ENCODE peak calls at places on chromosome 11, in seven cellular contexts. U is HEK293T, V is HepG2, A is K562, P is GM12878, Z is HCT116, F is H1. B is an unnamed sample.

GRCh38 chr11:110454609-110455008 is 24.9 kb downstream of the FDX1 start:
- DNase-seq in Z (no peak), V (no peak), A (no peak), P (no peak), F (no peak), U (no peak), B (no peak)

GRCh38 chr11:73981051-73981805 is 1.4 kb downstream of the UCP2 start:
- DNase-seq in U (no peak), F (no peak), V (no peak), P (no peak), Z (no peak), A (no peak), B (no peak)

GRCh38 chr11:111406589-111406988 is 27.5 kb upstream of the POU2AF1 start:
- DNase-seq in A (no peak), P (no peak), V (no peak), F (no peak), Z (no peak), U (no peak), B (no peak)

GRCh38 chr11:91981995-91982394 is 242.6 kb upstream of the FAT3 start:
- DNase-seq in A (no peak), P (no peak), V (no peak), F (no peak), Z (no peak), U (no peak), B (no peak)

GRCh38 chr11:116217006-116217405 is 555.8 kb downstream of the BUD13 start:
- DNase-seq in U (peak), V (peak), P (no peak), F (no peak), A (peak), Z (peak), B (peak)

GRCh38 chr11:76691655-76692054 is 21.1 kb upstream of the LRRC32 start:
- DNase-seq in U (no peak), Z (no peak), F (no peak), P (no peak), V (no peak), A (no peak), B (no peak)

GRCh38 chr11:107689317-107690202 is 22.3 kb downstream of the SLN start:
- DNase-seq in F (peak), V (peak), A (peak), P (no peak), Z (peak), U (peak), B (peak)

GRCh38 chr11:7600205-7600775 is 73.0 kb downstream of the CYB5R2 start:
- DNase-seq in A (no peak), U (no peak), V (peak), Z (peak), F (no peak), P (no peak), B (no peak)

GRCh38 chr11:12005476-12005875 is 3.0 kb downstream of the DKK3 start:
- DNase-seq in F (no peak), U (no peak), V (no peak), Z (no peak), A (no peak), P (no peak), B (no peak)

GRCh38 chr11:49208006-49208721 is at the start of gene FOLH1:
- DNase-seq in P (no peak), F (peak), A (peak), Z (no peak), U (peak), V (no peak), B (no peak)

GRCh38 chr11:96102664-96103068 is 178.8 kb upstream of the MTMR2 start:
- DNase-seq in F (no peak), Z (no peak), U (no peak), V (no peak), P (no peak), A (no peak), B (no peak)

GRCh38 chr11:1988667-1989317 is 8.8 kb downstream of the H19 start:
- DNase-seq in F (peak), A (no peak), V (peak), P (no peak), Z (no peak), U (no peak), B (no peak)

GRCh38 chr11:18243783-18244362 is 4.6 kb downstream of the SAA2 start:
- DNase-seq in A (peak), U (peak), V (peak), F (peak), Z (peak), P (peak), B (peak)

GRCh38 chr11:114477946-114478537 is 38.8 kb downstream of the REXO2 start:
- DNase-seq in A (no peak), Z (no peak), F (no peak), U (no peak), V (no peak), P (no peak), B (no peak)

GRCh38 chr11:130403967-130404366 is 24.4 kb downstream of the ADAMTS8 start:
- DNase-seq in Z (no peak), A (no peak), U (no peak), P (no peak), F (peak), V (no peak), B (peak)

GRCh38 chr11:96156379-96156722 is 186.6 kb downstream of the MAML2 start:
- DNase-seq in P (no peak), A (no peak), V (no peak), F (no peak), U (no peak), Z (no peak), B (no peak)

GRCh38 chr11:76785513-76785912 is 2.4 kb downstream of the TSKU start:
- DNase-seq in Z (no peak), P (no peak), U (no peak), F (no peak), A (no peak), V (no peak), B (no peak)

GRCh38 chr11:77214557-77214956 is 86.5 kb downstream of the MYO7A start:
- DNase-seq in P (no peak), V (no peak), A (no peak), U (no peak), Z (no peak), F (no peak), B (no peak)

GRCh38 chr11:72100009-72100408 is 3.1 kb downstream of the LAMTOR1 start:
- DNase-seq in U (no peak), Z (no peak), P (no peak), F (no peak), V (no peak), A (no peak), B (no peak)

GRCh38 chr11:77457340-77457739 is 16.6 kb downstream of the PAK1 start:
- DNase-seq in V (no peak), A (no peak), Z (no peak), F (no peak), P (no peak), U (no peak), B (no peak)

GRCh38 chr11:113189909-113190667 is 124.3 kb upstream of the TTC12 start:
- DNase-seq in V (no peak), F (no peak), U (no peak), Z (no peak), P (no peak), A (peak), B (no peak)

GRCh38 chr11:124814739-124815138 is 14.5 kb upstream of the MSANTD2 start:
- DNase-seq in A (no peak), U (no peak), P (no peak), V (no peak), Z (no peak), F (no peak), B (no peak)

GRCh38 chr11:113238721-113239120 is 75.7 kb upstream of the TTC12 start:
- DNase-seq in V (no peak), P (no peak), F (no peak), A (no peak), Z (no peak), U (no peak), B (no peak)

GRCh38 chr11:102800774-102801173 is 2.8 kb upstream of the MMP1 start:
- DNase-seq in A (no peak), U (no peak), F (no peak), Z (no peak), P (no peak), V (no peak), B (no peak)

GRCh38 chr11:102260241-102260640 is 57.0 kb upstream of the BIRC3 start:
- DNase-seq in A (no peak), P (no peak), F (no peak), Z (no peak), U (no peak), V (no peak), B (no peak)

GRCh38 chr11:20025331-20025840 is 134.9 kb downstream of the DBX1 start:
- DNase-seq in V (no peak), F (no peak), P (no peak), Z (no peak), A (no peak), U (no peak), B (no peak)

GRCh38 chr11:67274768-67275605 is 8.7 kb downstream of the GRK2 start:
- DNase-seq in U (no peak), V (no peak), A (no peak), F (no peak), P (no peak), Z (no peak), B (peak)

GRCh38 chr11:131609317-131609716 is 238.9 kb downstream of the NTM start:
- DNase-seq in P (no peak), F (no peak), U (no peak), V (no peak), A (no peak), Z (no peak), B (no peak)

GRCh38 chr11:72239296-72239848 is 4.6 kb downstream of the PHOX2A start:
- DNase-seq in V (no peak), U (no peak), A (no peak), F (peak), Z (no peak), P (no peak), B (peak)

DNA sequence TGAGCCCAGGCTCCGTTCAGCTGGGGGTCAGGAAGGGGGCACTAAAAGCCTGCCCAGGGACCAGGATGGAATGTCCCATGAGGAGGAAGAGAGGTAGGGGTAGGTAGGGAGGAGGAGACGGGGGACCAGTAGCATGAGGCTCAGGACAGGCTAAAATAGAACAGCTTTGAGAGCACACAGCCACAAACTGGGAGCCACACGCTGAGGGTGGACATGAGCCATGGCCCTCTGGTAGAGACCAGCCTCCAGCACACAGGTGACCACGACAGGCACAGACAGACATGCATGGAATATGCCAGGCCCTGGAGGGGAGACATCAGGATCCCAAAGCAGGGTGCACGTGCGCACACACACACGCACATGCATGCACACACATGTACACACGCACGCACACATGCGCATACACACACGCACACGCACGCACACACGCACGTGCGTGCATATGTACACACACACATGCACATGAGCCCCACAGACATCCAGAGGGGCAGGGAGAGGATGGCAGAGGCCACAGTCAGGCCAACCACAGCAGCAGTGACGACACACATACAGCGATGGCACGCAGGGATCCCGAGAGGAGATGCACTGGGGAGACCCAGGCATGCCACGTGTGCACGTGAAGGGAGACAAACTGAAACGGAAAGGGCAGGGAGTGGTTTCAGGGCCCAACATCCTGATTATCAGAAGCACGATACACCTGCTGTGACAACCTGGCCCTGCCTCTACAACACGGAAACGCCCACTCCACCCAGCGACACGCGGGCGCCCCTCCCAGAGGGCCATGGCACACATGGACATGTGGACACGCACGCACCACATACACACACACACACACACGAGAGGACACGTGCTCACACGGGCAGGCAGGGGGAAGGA is 25.7 kb downstream of the LRRC10B start:
- DNase-seq in A (no peak), P (no peak), V (no peak), U (no peak), F (no peak), Z (no peak), B (no peak)
- TF ChIP-seq SP1 in A (no peak), P (no peak), V (no peak), U (no peak), F (no peak), Z (no peak), B (no peak)

GRCh38 chr11:16739326-16739875 is 954 bp downstream of the C11orf58 start:
- DNase-seq in P (no peak), Z (no peak), A (no peak), F (no peak), V (no peak), U (peak), B (no peak)
- TF ChIP-seq SP1 in P (no peak), Z (no peak), A (no peak), F (no peak), V (no peak), U (no peak), B (no peak)

GRCh38 chr11:33999393-33999792 is 52.1 kb upstream of the CAPRIN1 start:
- DNase-seq in A (no peak), Z (no peak), P (no peak), V (no peak), F (no peak), U (no peak), B (no peak)

GRCh38 chr11:34002420-34002819 is 49.1 kb upstream of the CAPRIN1 start:
- DNase-seq in Z (no peak), A (no peak), P (no peak), V (no peak), U (no peak), F (no peak), B (no peak)

DNA sequence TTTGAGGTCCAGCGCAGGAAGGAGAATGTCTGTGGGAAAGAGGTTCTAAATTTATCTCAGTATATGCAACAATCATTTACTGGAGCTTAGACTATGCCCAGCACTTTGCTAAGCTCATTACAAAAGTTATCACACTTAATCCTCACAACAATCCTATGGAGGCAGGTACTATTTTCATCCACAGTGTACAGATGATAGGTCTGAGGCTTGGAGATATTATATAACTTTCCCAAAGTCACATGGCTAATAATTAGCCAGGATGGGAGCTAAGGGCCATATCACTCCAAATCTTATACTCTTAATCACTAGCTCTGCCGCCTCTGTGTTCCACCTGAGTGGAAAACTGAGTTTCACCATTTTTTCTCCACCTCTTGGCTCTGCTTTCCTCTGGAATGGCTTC is 47.3 kb upstream of the CAPRIN1 start:
- DNase-seq in V (no peak), A (no peak), P (no peak), Z (no peak), F (no peak), U (no peak), B (no peak)
- TF ChIP-seq SP1 in V (no peak), A (no peak), P (no peak), Z (no peak), F (no peak), U (no peak), B (no peak)

GRCh38 chr11:93403930-93404329 is 73.4 kb downstream of the DEUP1 start:
- DNase-seq in F (no peak), U (no peak), Z (no peak), A (no peak), P (no peak), V (no peak), B (no peak)

GRCh38 chr11:93411705-93412104 is 81.2 kb downstream of the DEUP1 start:
- DNase-seq in U (no peak), V (no peak), A (no peak), P (no peak), F (no peak), Z (no peak), B (no peak)

DNA sequence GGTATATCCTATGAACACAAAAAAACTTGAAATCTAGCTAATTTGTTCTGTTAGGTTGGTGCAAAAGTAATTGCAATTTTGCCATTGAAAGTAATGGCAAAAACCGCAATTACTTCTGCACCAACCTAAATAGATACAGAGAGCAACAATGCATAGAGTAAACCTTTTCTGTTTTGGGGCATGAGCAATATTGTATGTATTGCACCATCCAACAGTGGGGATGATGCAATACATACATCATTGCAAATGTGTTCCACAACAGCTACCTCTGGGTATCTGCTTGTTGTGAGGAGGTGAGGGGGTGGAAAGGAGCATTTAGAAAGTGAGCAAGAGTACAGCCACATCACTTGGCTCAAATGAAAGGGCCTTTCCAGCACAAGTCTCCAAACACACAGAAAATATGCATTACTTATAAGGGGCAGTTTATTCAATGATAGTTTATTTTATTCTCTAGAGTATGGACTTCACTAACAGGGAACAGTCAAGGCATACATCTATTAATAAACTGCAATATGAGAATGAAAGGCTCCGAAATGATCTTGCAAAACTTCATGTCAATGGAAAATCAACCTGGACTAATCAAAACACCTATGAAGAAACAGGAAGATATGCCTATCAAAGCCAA is 77.3 kb downstream of the DEUP1 start:
- DNase-seq in P (no peak), F (no peak), A (peak), V (no peak), Z (no peak), U (no peak), B (no peak)
- TF ChIP-seq SP1 in P (no peak), F (no peak), A (no peak), V (no peak), Z (no peak), U (no peak), B (no peak)

DNA sequence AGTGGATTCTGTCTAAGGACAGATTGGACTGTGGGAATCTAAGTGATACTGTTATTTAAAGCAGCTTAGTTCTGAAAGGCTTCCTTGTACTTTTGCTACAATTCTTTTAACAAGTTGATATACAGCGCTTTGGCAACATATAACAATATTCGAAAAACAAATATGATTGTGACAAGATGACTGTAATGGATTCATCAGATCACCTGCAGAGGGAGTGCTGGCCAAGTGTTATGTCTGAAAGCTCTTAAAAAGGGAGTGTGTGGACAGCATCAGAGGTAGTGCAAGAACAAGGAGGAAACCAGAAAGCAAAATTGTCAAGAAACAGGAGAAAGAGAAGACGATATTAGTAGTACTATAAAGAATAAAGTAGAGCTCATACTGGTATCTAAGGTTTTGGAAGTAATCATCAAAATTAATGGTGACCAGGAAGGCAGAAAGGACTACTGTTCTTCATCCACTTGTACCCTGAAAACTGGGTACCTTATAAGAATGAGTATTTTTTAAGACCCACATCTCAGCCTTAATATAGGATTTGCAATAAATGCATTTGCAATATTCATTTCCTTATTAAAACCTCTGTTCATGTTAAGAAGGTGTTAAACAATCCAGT is 1112.0 kb upstream of the CCDC90B start:
- DNase-seq in U (peak), Z (no peak), V (peak), P (no peak), F (no peak), A (no peak), B (peak)
- TF ChIP-seq SP1 in U (no peak), Z (no peak), V (no peak), P (no peak), F (no peak), A (no peak), B (no peak)

DNA sequence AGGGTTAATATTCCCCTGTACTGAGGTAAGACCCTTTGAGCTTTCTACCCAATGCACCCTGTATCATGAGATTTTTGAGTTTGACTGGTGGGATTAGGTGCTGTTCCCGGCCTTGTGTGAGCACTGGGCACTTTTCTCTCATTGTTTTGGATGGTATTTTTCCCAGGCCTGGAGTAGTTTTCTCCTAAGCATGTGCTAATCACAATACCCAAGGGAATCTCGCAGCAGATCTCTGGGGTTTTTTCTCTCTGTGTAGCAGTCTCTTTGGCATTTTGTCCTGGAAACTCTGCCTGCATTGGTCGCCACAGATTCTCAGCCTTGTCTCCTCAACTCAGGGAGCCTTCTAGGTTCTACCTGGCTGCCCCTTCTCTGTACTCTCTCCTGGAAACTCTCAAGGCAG is 19.9 kb downstream of the IGHMBP2 start:
- DNase-seq in P (no peak), U (no peak), F (no peak), Z (no peak), A (no peak), V (no peak), B (no peak)
- TF ChIP-seq SP1 in P (no peak), U (no peak), F (no peak), Z (no peak), A (no peak), V (no peak), B (no peak)

B was measured in WTC11.